ENCODE peak calls at places on chromosomes 12 and 14, in five cellular contexts. One of them, this sample, is unnamed.

GRCh38 chr12:32240210-32240609 is 133.6 kb downstream of the BICD1 start:
- DNase-seq in AG04450: no peak
- DNase-seq in RPMI8226: no peak
- DNase-seq in lower lobe of right lung: no peak
- DNase-seq in stimulated activated CD4-positive, alpha-beta T cell treated with anti-CD3 and anti-CD28 coated beads, Interleukin-4, amount 100 ng/mL, for 48 hours: no peak
- DNase-seq in this sample: no peak

GRCh38 chr12:12441051-12441807 is 84.4 kb downstream of the BORCS5 start:
- DNase-seq in RPMI8226: no peak
- DNase-seq in AG04450: no peak
- DNase-seq in lower lobe of right lung: no peak
- DNase-seq in stimulated activated CD4-positive, alpha-beta T cell treated with anti-CD3 and anti-CD28 coated beads, Interleukin-4, amount 100 ng/mL, for 48 hours: no peak
- DNase-seq in this sample: no peak

GRCh38 chr12:93618891-93619410 is 46.5 kb downstream of the SOCS2 start:
- DNase-seq in lower lobe of right lung: no peak
- DNase-seq in AG04450: no peak
- DNase-seq in stimulated activated CD4-positive, alpha-beta T cell treated with anti-CD3 and anti-CD28 coated beads, Interleukin-4, amount 100 ng/mL, for 48 hours: no peak
- DNase-seq in RPMI8226: no peak
- DNase-seq in this sample: no peak

GRCh38 chr14:78491015-78491414 is 320.8 kb downstream of the NRXN3 start:
- DNase-seq in stimulated activated CD4-positive, alpha-beta T cell treated with anti-CD3 and anti-CD28 coated beads, Interleukin-4, amount 100 ng/mL, for 48 hours: no peak
- DNase-seq in RPMI8226: no peak
- DNase-seq in AG04450: no peak
- DNase-seq in lower lobe of right lung: no peak
- DNase-seq in this sample: no peak

GRCh38 chr12:89183985-89184435 is 168.3 kb downstream of the DUSP6 start:
- DNase-seq in lower lobe of right lung: peak
- DNase-seq in stimulated activated CD4-positive, alpha-beta T cell treated with anti-CD3 and anti-CD28 coated beads, Interleukin-4, amount 100 ng/mL, for 48 hours: no peak
- DNase-seq in AG04450: peak
- DNase-seq in RPMI8226: no peak
- DNase-seq in this sample: no peak

GRCh38 chr12:31966558-31967205 is 7.5 kb downstream of the RESF1 start:
- DNase-seq in RPMI8226: no peak
- DNase-seq in lower lobe of right lung: no peak
- DNase-seq in AG04450: no peak
- DNase-seq in stimulated activated CD4-positive, alpha-beta T cell treated with anti-CD3 and anti-CD28 coated beads, Interleukin-4, amount 100 ng/mL, for 48 hours: no peak
- DNase-seq in this sample: no peak

GRCh38 chr12:7678744-7679143 is 13.0 kb upstream of the APOBEC1 start:
- DNase-seq in AG04450: no peak
- DNase-seq in lower lobe of right lung: no peak
- DNase-seq in stimulated activated CD4-positive, alpha-beta T cell treated with anti-CD3 and anti-CD28 coated beads, Interleukin-4, amount 100 ng/mL, for 48 hours: no peak
- DNase-seq in RPMI8226: no peak
- DNase-seq in this sample: no peak

GRCh38 chr12:130818381-130819247 is 20.4 kb downstream of the STX2 start:
- DNase-seq in RPMI8226: peak
- DNase-seq in stimulated activated CD4-positive, alpha-beta T cell treated with anti-CD3 and anti-CD28 coated beads, Interleukin-4, amount 100 ng/mL, for 48 hours: peak
- DNase-seq in lower lobe of right lung: peak
- DNase-seq in AG04450: no peak
- DNase-seq in this sample: peak

GRCh38 chr12:47903151-47903611 is 1.6 kb downstream of the VDR start:
- DNase-seq in RPMI8226: peak
- DNase-seq in stimulated activated CD4-positive, alpha-beta T cell treated with anti-CD3 and anti-CD28 coated beads, Interleukin-4, amount 100 ng/mL, for 48 hours: no peak
- DNase-seq in lower lobe of right lung: peak
- DNase-seq in AG04450: peak
- DNase-seq in this sample: no peak

GRCh38 chr12:116320839-116321238 is 43.3 kb upstream of the MED13L start:
- DNase-seq in AG04450: no peak
- DNase-seq in RPMI8226: no peak
- DNase-seq in stimulated activated CD4-positive, alpha-beta T cell treated with anti-CD3 and anti-CD28 coated beads, Interleukin-4, amount 100 ng/mL, for 48 hours: no peak
- DNase-seq in lower lobe of right lung: no peak
- DNase-seq in this sample: no peak

GRCh38 chr14:75831455-75831854 is 150.3 kb downstream of the TGFB3 start:
- DNase-seq in lower lobe of right lung: peak
- DNase-seq in RPMI8226: peak
- DNase-seq in stimulated activated CD4-positive, alpha-beta T cell treated with anti-CD3 and anti-CD28 coated beads, Interleukin-4, amount 100 ng/mL, for 48 hours: no peak
- DNase-seq in AG04450: no peak
- DNase-seq in this sample: no peak

GRCh38 chr14:75980856-75981255 is 939 bp downstream of the TGFB3 start:
- DNase-seq in stimulated activated CD4-positive, alpha-beta T cell treated with anti-CD3 and anti-CD28 coated beads, Interleukin-4, amount 100 ng/mL, for 48 hours: no peak
- DNase-seq in RPMI8226: no peak
- DNase-seq in AG04450: no peak
- DNase-seq in lower lobe of right lung: no peak
- DNase-seq in this sample: no peak

GRCh38 chr12:6363330-6364036 is 11.9 kb downstream of the SCNN1A start:
- DNase-seq in stimulated activated CD4-positive, alpha-beta T cell treated with anti-CD3 and anti-CD28 coated beads, Interleukin-4, amount 100 ng/mL, for 48 hours: peak
- DNase-seq in RPMI8226: peak
- DNase-seq in lower lobe of right lung: peak
- DNase-seq in AG04450: no peak
- DNase-seq in this sample: peak

GRCh38 chr12:5479761-5480160 is 47.9 kb downstream of the NTF3 start:
- DNase-seq in lower lobe of right lung: no peak
- DNase-seq in RPMI8226: no peak
- DNase-seq in AG04450: no peak
- DNase-seq in stimulated activated CD4-positive, alpha-beta T cell treated with anti-CD3 and anti-CD28 coated beads, Interleukin-4, amount 100 ng/mL, for 48 hours: no peak
- DNase-seq in this sample: no peak

GRCh38 chr14:94423465-94424056 is 29.0 kb downstream of the SERPINA11 start:
- DNase-seq in AG04450: no peak
- DNase-seq in stimulated activated CD4-positive, alpha-beta T cell treated with anti-CD3 and anti-CD28 coated beads, Interleukin-4, amount 100 ng/mL, for 48 hours: peak
- DNase-seq in lower lobe of right lung: peak
- DNase-seq in RPMI8226: peak
- DNase-seq in this sample: no peak

GRCh38 chr12:117361312-117361670 is at the start of gene NOS1:
- DNase-seq in stimulated activated CD4-positive, alpha-beta T cell treated with anti-CD3 and anti-CD28 coated beads, Interleukin-4, amount 100 ng/mL, for 48 hours: no peak
- DNase-seq in AG04450: no peak
- DNase-seq in RPMI8226: no peak
- DNase-seq in lower lobe of right lung: no peak
- DNase-seq in this sample: no peak

GRCh38 chr12:131710464-131711457 is at the start of gene SFSWAP:
- DNase-seq in lower lobe of right lung: peak
- DNase-seq in stimulated activated CD4-positive, alpha-beta T cell treated with anti-CD3 and anti-CD28 coated beads, Interleukin-4, amount 100 ng/mL, for 48 hours: peak
- DNase-seq in AG04450: peak
- DNase-seq in RPMI8226: peak
- DNase-seq in this sample: peak

GRCh38 chr12:113347107-113347506 is 11.3 kb upstream of the PLBD2 start:
- DNase-seq in AG04450: no peak
- DNase-seq in RPMI8226: no peak
- DNase-seq in stimulated activated CD4-positive, alpha-beta T cell treated with anti-CD3 and anti-CD28 coated beads, Interleukin-4, amount 100 ng/mL, for 48 hours: no peak
- DNase-seq in lower lobe of right lung: no peak
- DNase-seq in this sample: no peak

GRCh38 chr12:26918321-26919215 is 19.2 kb downstream of the INTS13 start:
- DNase-seq in stimulated activated CD4-positive, alpha-beta T cell treated with anti-CD3 and anti-CD28 coated beads, Interleukin-4, amount 100 ng/mL, for 48 hours: no peak
- DNase-seq in lower lobe of right lung: no peak
- DNase-seq in RPMI8226: no peak
- DNase-seq in AG04450: no peak
- DNase-seq in this sample: no peak

GRCh38 chr14:31568671-31569070 is 7.5 kb downstream of the NUBPL start:
- DNase-seq in RPMI8226: no peak
- DNase-seq in stimulated activated CD4-positive, alpha-beta T cell treated with anti-CD3 and anti-CD28 coated beads, Interleukin-4, amount 100 ng/mL, for 48 hours: no peak
- DNase-seq in AG04450: no peak
- DNase-seq in lower lobe of right lung: no peak
- DNase-seq in this sample: no peak

GRCh38 chr12:6854036-6854435 is 2.1 kb downstream of the USP5 start:
- DNase-seq in stimulated activated CD4-positive, alpha-beta T cell treated with anti-CD3 and anti-CD28 coated beads, Interleukin-4, amount 100 ng/mL, for 48 hours: no peak
- DNase-seq in AG04450: no peak
- DNase-seq in RPMI8226: no peak
- DNase-seq in lower lobe of right lung: no peak
- DNase-seq in this sample: no peak

GRCh38 chr12:29921307-29921706 is 137.6 kb upstream of the TMTC1 start:
- DNase-seq in AG04450: no peak
- DNase-seq in RPMI8226: no peak
- DNase-seq in lower lobe of right lung: no peak
- DNase-seq in stimulated activated CD4-positive, alpha-beta T cell treated with anti-CD3 and anti-CD28 coated beads, Interleukin-4, amount 100 ng/mL, for 48 hours: no peak
- DNase-seq in this sample: no peak

GRCh38 chr12:29155079-29155478 is 6.0 kb downstream of the FAR2 start:
- DNase-seq in RPMI8226: no peak
- DNase-seq in AG04450: no peak
- DNase-seq in stimulated activated CD4-positive, alpha-beta T cell treated with anti-CD3 and anti-CD28 coated beads, Interleukin-4, amount 100 ng/mL, for 48 hours: no peak
- DNase-seq in lower lobe of right lung: no peak
- DNase-seq in this sample: no peak

GRCh38 chr12:25699454-25699853 is 146.4 kb upstream of the LMNTD1 start:
- DNase-seq in AG04450: no peak
- DNase-seq in RPMI8226: no peak
- DNase-seq in stimulated activated CD4-positive, alpha-beta T cell treated with anti-CD3 and anti-CD28 coated beads, Interleukin-4, amount 100 ng/mL, for 48 hours: no peak
- DNase-seq in lower lobe of right lung: no peak
- DNase-seq in this sample: no peak

GRCh38 chr14:104315625-104316024 is 177.2 kb downstream of the KIF26A start:
- DNase-seq in stimulated activated CD4-positive, alpha-beta T cell treated with anti-CD3 and anti-CD28 coated beads, Interleukin-4, amount 100 ng/mL, for 48 hours: no peak
- DNase-seq in lower lobe of right lung: no peak
- DNase-seq in RPMI8226: no peak
- DNase-seq in AG04450: no peak
- DNase-seq in this sample: no peak

GRCh38 chr12:32906407-32907165 is 10.0 kb upstream of the PKP2 start:
- DNase-seq in AG04450: no peak
- DNase-seq in stimulated activated CD4-positive, alpha-beta T cell treated with anti-CD3 and anti-CD28 coated beads, Interleukin-4, amount 100 ng/mL, for 48 hours: no peak
- DNase-seq in RPMI8226: peak
- DNase-seq in lower lobe of right lung: no peak
- DNase-seq in this sample: no peak

GRCh38 chr12:31000751-31001150 is 72.9 kb upstream of the DDX11 start:
- DNase-seq in lower lobe of right lung: no peak
- DNase-seq in RPMI8226: no peak
- DNase-seq in AG04450: no peak
- DNase-seq in stimulated activated CD4-positive, alpha-beta T cell treated with anti-CD3 and anti-CD28 coated beads, Interleukin-4, amount 100 ng/mL, for 48 hours: no peak
- DNase-seq in this sample: no peak

GRCh38 chr12:66503746-66504145 is 175.1 kb downstream of the GRIP1 start:
- DNase-seq in stimulated activated CD4-positive, alpha-beta T cell treated with anti-CD3 and anti-CD28 coated beads, Interleukin-4, amount 100 ng/mL, for 48 hours: no peak
- DNase-seq in RPMI8226: no peak
- DNase-seq in AG04450: no peak
- DNase-seq in lower lobe of right lung: no peak
- DNase-seq in this sample: no peak

GRCh38 chr14:94112513-94113060 is 2.1 kb downstream of the IFI27 start:
- DNase-seq in lower lobe of right lung: no peak
- DNase-seq in stimulated activated CD4-positive, alpha-beta T cell treated with anti-CD3 and anti-CD28 coated beads, Interleukin-4, amount 100 ng/mL, for 48 hours: no peak
- DNase-seq in AG04450: no peak
- DNase-seq in RPMI8226: no peak
- DNase-seq in this sample: no peak